ENCODE peak calls at places on chromosomes 6 and 20, in four cellular contexts. One of them, this sample, is unnamed.
A peak's percentile ranks its signal among the peaks of the same experiment; 100 is the strongest.

GRCh38 chr20:25336561-25337422 is 53.8 kb downstream of the ABHD12 start:
- DNase-seq in heart left ventricle: no peak
- DNase-seq in body of pancreas: peak; percentile 63
- DNase-seq in thyroid gland: peak; percentile 24
- DNase-seq in this sample: no peak

GRCh38 chr20:35750611-35751010 is 8.6 kb upstream of the RBM39 start:
- DNase-seq in heart left ventricle: no peak
- DNase-seq in body of pancreas: no peak
- DNase-seq in thyroid gland: no peak
- DNase-seq in this sample: no peak

GRCh38 chr6:158559895-158560786 is at the start of gene TMEM181:
- DNase-seq in heart left ventricle: peak; percentile 88
- DNase-seq in body of pancreas: peak; percentile 90
- DNase-seq in thyroid gland: peak; percentile 83
- DNase-seq in this sample: peak; percentile 76

GRCh38 chr20:49832632-49833327 is 20.2 kb downstream of the SLC9A8 start:
- DNase-seq in heart left ventricle: no peak
- DNase-seq in body of pancreas: no peak
- DNase-seq in thyroid gland: no peak
- DNase-seq in this sample: no peak

GRCh38 chr6:87154641-87155271 is 609 bp upstream of the ZNF292 start:
- DNase-seq in heart left ventricle: no peak
- DNase-seq in body of pancreas: no peak
- DNase-seq in thyroid gland: no peak
- DNase-seq in this sample: no peak

GRCh38 chr6:12896208-12896733 is 179.7 kb downstream of the PHACTR1 start:
- DNase-seq in heart left ventricle: no peak
- DNase-seq in body of pancreas: no peak
- DNase-seq in thyroid gland: no peak
- DNase-seq in this sample: no peak

GRCh38 chr6:30219244-30219643 is 6.0 kb upstream of the TRIM26 start:
- DNase-seq in heart left ventricle: peak; percentile 12
- DNase-seq in body of pancreas: peak; percentile 80
- DNase-seq in thyroid gland: peak; percentile 55
- DNase-seq in this sample: peak; percentile 36

GRCh38 chr20:61057313-61058171 is 194.5 kb upstream of the CDH4 start:
- DNase-seq in heart left ventricle: no peak
- DNase-seq in body of pancreas: no peak
- DNase-seq in thyroid gland: peak; percentile 31
- DNase-seq in this sample: peak; percentile 70

GRCh38 chr6:20826378-20826777 is 292.1 kb downstream of the CDKAL1 start:
- DNase-seq in heart left ventricle: no peak
- DNase-seq in body of pancreas: no peak
- DNase-seq in thyroid gland: no peak
- DNase-seq in this sample: no peak

GRCh38 chr6:11094411-11094851 is 797 bp downstream of the SMIM13 start:
- DNase-seq in heart left ventricle: peak; percentile 48
- DNase-seq in body of pancreas: peak; percentile 58
- DNase-seq in thyroid gland: peak; percentile 57
- DNase-seq in this sample: no peak

GRCh38 chr20:17594443-17594842 is 24.6 kb downstream of the DSTN start:
- DNase-seq in heart left ventricle: no peak
- DNase-seq in body of pancreas: peak; percentile 81
- DNase-seq in thyroid gland: peak; percentile 89
- DNase-seq in this sample: no peak

GRCh38 chr6:109794201-109794926 is 103.3 kb downstream of the FIG4 start:
- DNase-seq in heart left ventricle: no peak
- DNase-seq in body of pancreas: no peak
- DNase-seq in thyroid gland: no peak
- DNase-seq in this sample: no peak

GRCh38 chr20:38247166-38247509 is 13.4 kb downstream of the KIAA1755 start:
- DNase-seq in heart left ventricle: no peak
- DNase-seq in body of pancreas: no peak
- DNase-seq in thyroid gland: no peak
- DNase-seq in this sample: no peak

GRCh38 chr20:43536817-43537440 is 21.9 kb upstream of the SGK2 start:
- DNase-seq in heart left ventricle: no peak
- DNase-seq in body of pancreas: no peak
- DNase-seq in thyroid gland: no peak
- DNase-seq in this sample: no peak

GRCh38 chr6:170188571-170189001 is 102.3 kb downstream of the DLL1 start:
- DNase-seq in heart left ventricle: no peak
- DNase-seq in body of pancreas: no peak
- DNase-seq in thyroid gland: no peak
- DNase-seq in this sample: no peak

GRCh38 chr20:5557123-5557522 is 193.1 kb upstream of the SHLD1 start:
- DNase-seq in heart left ventricle: peak; percentile 31
- DNase-seq in body of pancreas: peak; percentile 58
- DNase-seq in thyroid gland: peak; percentile 47
- DNase-seq in this sample: no peak

GRCh38 chr20:16018881-16019280 is 554.4 kb downstream of the KIF16B start:
- DNase-seq in heart left ventricle: no peak
- DNase-seq in body of pancreas: no peak
- DNase-seq in thyroid gland: no peak
- DNase-seq in this sample: no peak

GRCh38 chr20:1622450-1622849 is 2.6 kb upstream of the SIRPB1 start:
- DNase-seq in heart left ventricle: no peak
- DNase-seq in body of pancreas: no peak
- DNase-seq in thyroid gland: no peak
- DNase-seq in this sample: no peak

GRCh38 chr6:124962617-124963415 is 579 bp downstream of the RNF217 start:
- DNase-seq in heart left ventricle: peak; percentile 46
- DNase-seq in body of pancreas: peak; percentile 56
- DNase-seq in thyroid gland: peak; percentile 61
- DNase-seq in this sample: peak; percentile 88

GRCh38 chr6:85096976-85097375 is 332.6 kb upstream of the TBX18 start:
- DNase-seq in heart left ventricle: no peak
- DNase-seq in body of pancreas: no peak
- DNase-seq in thyroid gland: no peak
- DNase-seq in this sample: no peak

GRCh38 chr6:167093922-167094432 is 28.9 kb upstream of the CCR6 start:
- DNase-seq in heart left ventricle: peak; percentile 24
- DNase-seq in body of pancreas: no peak
- DNase-seq in thyroid gland: no peak
- DNase-seq in this sample: no peak

GRCh38 chr6:99905209-99906106 is 88.6 kb downstream of the MCHR2 start:
- DNase-seq in heart left ventricle: no peak
- DNase-seq in body of pancreas: peak; percentile 49
- DNase-seq in thyroid gland: peak; percentile 4
- DNase-seq in this sample: no peak

GRCh38 chr6:126667728-126668127 is 327.8 kb downstream of the CENPW start:
- DNase-seq in heart left ventricle: no peak
- DNase-seq in body of pancreas: no peak
- DNase-seq in thyroid gland: no peak
- DNase-seq in this sample: no peak

GRCh38 chr6:155100087-155100486 is 105.0 kb downstream of the TIAM2 start:
- DNase-seq in heart left ventricle: peak; percentile 56
- DNase-seq in body of pancreas: peak; percentile 89
- DNase-seq in thyroid gland: peak; percentile 76
- DNase-seq in this sample: no peak

GRCh38 chr6:62013719-62014118 is 272.3 kb downstream of the KHDRBS2 start:
- DNase-seq in heart left ventricle: no peak
- DNase-seq in body of pancreas: no peak
- DNase-seq in thyroid gland: no peak
- DNase-seq in this sample: no peak

GRCh38 chr6:12327391-12327790 is 37.2 kb downstream of the EDN1 start:
- DNase-seq in heart left ventricle: no peak
- DNase-seq in body of pancreas: no peak
- DNase-seq in thyroid gland: no peak
- DNase-seq in this sample: no peak

GRCh38 chr6:22221630-22222029 is 75.2 kb downstream of the PRL start:
- DNase-seq in heart left ventricle: no peak
- DNase-seq in body of pancreas: no peak
- DNase-seq in thyroid gland: no peak
- DNase-seq in this sample: no peak

GRCh38 chr6:22221211-22221610 is 75.6 kb downstream of the PRL start:
- DNase-seq in heart left ventricle: no peak
- DNase-seq in body of pancreas: no peak
- DNase-seq in thyroid gland: no peak
- DNase-seq in this sample: no peak

GRCh38 chr6:22218410-22218809 is 78.4 kb downstream of the PRL start:
- DNase-seq in heart left ventricle: no peak
- DNase-seq in body of pancreas: no peak
- DNase-seq in thyroid gland: no peak
- DNase-seq in this sample: no peak

GRCh38 chr6:22219916-22220315 is 76.9 kb downstream of the PRL start:
- DNase-seq in heart left ventricle: no peak
- DNase-seq in body of pancreas: no peak
- DNase-seq in thyroid gland: no peak
- DNase-seq in this sample: no peak

GRCh38 chr6:22222469-22222868 is 74.4 kb downstream of the PRL start:
- DNase-seq in heart left ventricle: no peak
- DNase-seq in body of pancreas: no peak
- DNase-seq in thyroid gland: no peak
- DNase-seq in this sample: no peak
- TF ChIP-seq POLR2A in heart left ventricle: no peak
- TF ChIP-seq POLR2A in body of pancreas: no peak
- TF ChIP-seq POLR2A in thyroid gland: no peak
- TF ChIP-seq POLR2A in this sample: no peak

GRCh38 chr6:75493400-75494064 is at the start of gene FILIP1:
- DNase-seq in heart left ventricle: peak; percentile 83
- DNase-seq in body of pancreas: peak; percentile 80
- DNase-seq in thyroid gland: peak; percentile 27
- DNase-seq in this sample: no peak

GRCh38 chr6:75491302-75491701 is 2.3 kb downstream of the FILIP1 start:
- DNase-seq in heart left ventricle: peak; percentile 37
- DNase-seq in body of pancreas: no peak
- DNase-seq in thyroid gland: no peak
- DNase-seq in this sample: no peak

GRCh38 chr6:75498862-75499261 is 5.3 kb upstream of the FILIP1 start:
- DNase-seq in heart left ventricle: no peak
- DNase-seq in body of pancreas: no peak
- DNase-seq in thyroid gland: no peak
- DNase-seq in this sample: no peak

GRCh38 chr6:75492769-75493168 is 831 bp downstream of the FILIP1 start:
- DNase-seq in heart left ventricle: no peak
- DNase-seq in body of pancreas: peak; percentile 29
- DNase-seq in thyroid gland: no peak
- DNase-seq in this sample: no peak

GRCh38 chr6:75494290-75494689 is 690 bp upstream of the FILIP1 start:
- DNase-seq in heart left ventricle: no peak
- DNase-seq in body of pancreas: no peak
- DNase-seq in thyroid gland: no peak
- DNase-seq in this sample: no peak
- H3K4me3 ChIP-seq in heart left ventricle: peak overlapping the region; percentile 55
- H3K4me3 ChIP-seq in body of pancreas: no peak overlapping the region
- H3K4me3 ChIP-seq in thyroid gland: no peak overlapping the region
- H3K4me3 ChIP-seq in this sample: no peak overlapping the region

GRCh38 chr20:63639093-63639860 is 12.4 kb upstream of the GMEB2 start:
- DNase-seq in heart left ventricle: peak; percentile 67
- DNase-seq in body of pancreas: no peak
- DNase-seq in thyroid gland: peak; percentile 40
- DNase-seq in this sample: no peak
- TF ChIP-seq CTCF in heart left ventricle: no peak
- TF ChIP-seq CTCF in body of pancreas: no peak
- TF ChIP-seq CTCF in thyroid gland: no peak
- TF ChIP-seq CTCF in this sample: no peak

DNA sequence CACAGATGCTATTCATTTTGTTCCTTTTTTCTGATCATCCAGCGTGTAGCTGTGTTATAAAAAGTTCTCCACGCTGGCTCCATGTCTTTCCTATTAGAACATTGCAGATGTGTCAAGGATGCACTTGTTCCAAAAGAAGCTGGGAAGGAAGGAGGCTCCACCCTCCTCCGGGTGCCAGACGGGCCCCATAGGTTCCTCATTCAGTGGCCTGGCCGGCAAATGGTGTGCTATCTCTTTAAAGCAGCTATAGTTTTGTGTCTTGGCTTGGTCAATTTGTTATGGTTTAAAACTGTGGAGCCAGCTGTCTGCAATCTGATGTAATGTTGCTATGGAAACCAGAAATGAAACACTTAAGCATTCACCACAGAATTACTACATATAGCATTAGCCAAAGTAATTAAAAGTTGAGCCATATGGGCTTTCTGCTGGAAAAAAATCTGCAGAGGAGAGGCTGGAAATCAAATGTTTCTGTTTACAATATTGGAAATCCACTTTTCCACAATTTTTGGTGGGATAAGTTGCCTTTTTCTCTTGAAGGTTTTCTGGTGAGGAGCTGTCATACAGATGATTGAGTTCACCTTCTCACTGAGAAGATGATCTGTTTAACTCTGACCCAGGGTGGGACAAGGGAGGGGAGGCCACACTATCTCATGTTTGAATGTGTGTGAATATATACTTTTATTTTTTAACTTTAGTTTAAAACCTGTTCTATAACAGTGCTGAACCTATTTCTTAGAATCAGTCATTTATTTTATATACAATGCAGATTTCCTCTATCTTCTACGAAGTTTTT is 167.3 kb downstream of the SASH1 start:
- DNase-seq in heart left ventricle: peak; percentile 49
- DNase-seq in body of pancreas: no peak
- DNase-seq in thyroid gland: no peak
- DNase-seq in this sample: peak; percentile 85
- TF ChIP-seq POLR2A in heart left ventricle: peak; percentile 49
- TF ChIP-seq POLR2A in body of pancreas: peak; percentile 25
- TF ChIP-seq POLR2A in thyroid gland: peak; percentile 16
- TF ChIP-seq POLR2A in this sample: no peak

GRCh38 chr6:31945507-31946369 is at the start of gene CFB:
- DNase-seq in heart left ventricle: peak; percentile 60
- DNase-seq in body of pancreas: peak; percentile 76
- DNase-seq in thyroid gland: peak; percentile 81
- DNase-seq in this sample: peak; percentile 81
- H3K4me3 ChIP-seq in heart left ventricle: no peak within 1 kb of the TSS
- H3K4me3 ChIP-seq in body of pancreas: no peak within 1 kb of the TSS
- H3K4me3 ChIP-seq in thyroid gland: no peak within 1 kb of the TSS
- H3K4me3 ChIP-seq in this sample: no peak within 1 kb of the TSS

GRCh38 chr6:55953384-55953783 is 78.0 kb upstream of the BMP5 start:
- DNase-seq in heart left ventricle: no peak
- DNase-seq in body of pancreas: no peak
- DNase-seq in thyroid gland: no peak
- DNase-seq in this sample: no peak
- TF ChIP-seq CTCF in heart left ventricle: peak; percentile 21
- TF ChIP-seq CTCF in body of pancreas: peak; percentile 61
- TF ChIP-seq CTCF in thyroid gland: no peak
- TF ChIP-seq CTCF in this sample: no peak